ENCODE peak calls at places on chromosomes 11 and 22, in eight cellular contexts. One of them, this sample, is unnamed.

GRCh38 chr11:77401486-77402217 is 72.2 kb downstream of the PAK1 start:
- DNase-seq in endothelial cell of umbilical vein: no peak
- DNase-seq in stomach: no peak
- DNase-seq in HCT116: no peak
- DNase-seq in Peyer's patch: no peak
- DNase-seq in body of pancreas: no peak
- DNase-seq in sigmoid colon: no peak
- DNase-seq in A549: no peak
- DNase-seq in this sample: no peak

GRCh38 chr11:105057432-105057831 is 12.3 kb upstream of the CARD16 start:
- DNase-seq in endothelial cell of umbilical vein: no peak
- DNase-seq in stomach: no peak
- DNase-seq in HCT116: no peak
- DNase-seq in Peyer's patch: no peak
- DNase-seq in body of pancreas: no peak
- DNase-seq in sigmoid colon: no peak
- DNase-seq in A549: no peak
- DNase-seq in this sample: no peak

GRCh38 chr11:123261345-123262106 is 66.5 kb upstream of the CLMP start:
- DNase-seq in endothelial cell of umbilical vein: peak; percentile 68
- DNase-seq in stomach: peak; percentile 84
- DNase-seq in HCT116: peak; percentile 62
- DNase-seq in Peyer's patch: peak; percentile 38
- DNase-seq in body of pancreas: peak; percentile 89
- DNase-seq in sigmoid colon: peak; percentile 91
- DNase-seq in A549: peak; percentile 71
- DNase-seq in this sample: peak; percentile 42

GRCh38 chr22:38753894-38754246 is 1.9 kb downstream of the SUN2 start:
- DNase-seq in endothelial cell of umbilical vein: no peak
- DNase-seq in stomach: no peak
- DNase-seq in HCT116: no peak
- DNase-seq in Peyer's patch: no peak
- DNase-seq in body of pancreas: no peak
- DNase-seq in sigmoid colon: no peak
- DNase-seq in A549: no peak
- DNase-seq in this sample: no peak

GRCh38 chr22:40705918-40706682 is 26.8 kb downstream of the MCHR1 start:
- DNase-seq in endothelial cell of umbilical vein: no peak
- DNase-seq in stomach: no peak
- DNase-seq in HCT116: no peak
- DNase-seq in Peyer's patch: no peak
- DNase-seq in body of pancreas: no peak
- DNase-seq in sigmoid colon: no peak
- DNase-seq in A549: no peak
- DNase-seq in this sample: no peak

GRCh38 chr11:133956650-133957633 is at the start of gene IGSF9B:
- DNase-seq in endothelial cell of umbilical vein: peak; percentile 73
- DNase-seq in stomach: peak; percentile 89
- DNase-seq in HCT116: peak; percentile 67
- DNase-seq in Peyer's patch: peak; percentile 67
- DNase-seq in body of pancreas: peak; percentile 92
- DNase-seq in sigmoid colon: peak; percentile 94
- DNase-seq in A549: peak; percentile 92
- DNase-seq in this sample: peak; percentile 100

GRCh38 chr11:1283906-1284305 is 25.5 kb downstream of the TOLLIP start:
- DNase-seq in endothelial cell of umbilical vein: no peak
- DNase-seq in stomach: no peak
- DNase-seq in HCT116: no peak
- DNase-seq in Peyer's patch: no peak
- DNase-seq in body of pancreas: no peak
- DNase-seq in sigmoid colon: no peak
- DNase-seq in A549: no peak
- DNase-seq in this sample: no peak

GRCh38 chr11:46361283-46362145 is 14.3 kb downstream of the DGKZ start:
- DNase-seq in endothelial cell of umbilical vein: peak; percentile 62
- DNase-seq in stomach: no peak
- DNase-seq in HCT116: no peak
- DNase-seq in Peyer's patch: peak; percentile 62
- DNase-seq in body of pancreas: peak; percentile 55
- DNase-seq in sigmoid colon: peak; percentile 87
- DNase-seq in A549: no peak
- DNase-seq in this sample: peak; percentile 97

GRCh38 chr11:13040969-13041561 is 31.9 kb downstream of the RASSF10 start:
- DNase-seq in endothelial cell of umbilical vein: no peak
- DNase-seq in stomach: no peak
- DNase-seq in HCT116: no peak
- DNase-seq in Peyer's patch: no peak
- DNase-seq in body of pancreas: peak; percentile 38
- DNase-seq in sigmoid colon: no peak
- DNase-seq in A549: no peak
- DNase-seq in this sample: no peak

GRCh38 chr11:87260811-87261210 is 223.1 kb downstream of the TMEM135 start:
- DNase-seq in endothelial cell of umbilical vein: peak; percentile 76
- DNase-seq in stomach: no peak
- DNase-seq in HCT116: no peak
- DNase-seq in Peyer's patch: no peak
- DNase-seq in body of pancreas: no peak
- DNase-seq in sigmoid colon: no peak
- DNase-seq in A549: no peak
- DNase-seq in this sample: no peak

GRCh38 chr22:48919187-48919590 is 908.5 kb downstream of the BRD1 start:
- DNase-seq in endothelial cell of umbilical vein: no peak
- DNase-seq in stomach: peak; percentile 16
- DNase-seq in HCT116: no peak
- DNase-seq in Peyer's patch: no peak
- DNase-seq in body of pancreas: no peak
- DNase-seq in sigmoid colon: peak; percentile 27
- DNase-seq in A549: no peak
- DNase-seq in this sample: no peak

GRCh38 chr22:30304495-30305244 is 15.4 kb upstream of the CASTOR1 start:
- DNase-seq in endothelial cell of umbilical vein: peak; percentile 36
- DNase-seq in stomach: peak; percentile 79
- DNase-seq in HCT116: no peak
- DNase-seq in Peyer's patch: peak; percentile 74
- DNase-seq in body of pancreas: peak; percentile 49
- DNase-seq in sigmoid colon: no peak
- DNase-seq in A549: no peak
- DNase-seq in this sample: no peak

GRCh38 chr11:112085822-112086421 is 634 bp downstream of the TIMM8B start:
- DNase-seq in endothelial cell of umbilical vein: no peak
- DNase-seq in stomach: no peak
- DNase-seq in HCT116: no peak
- DNase-seq in Peyer's patch: peak; percentile 28
- DNase-seq in body of pancreas: peak; percentile 23
- DNase-seq in sigmoid colon: no peak
- DNase-seq in A549: peak; percentile 28
- DNase-seq in this sample: peak; percentile 23

GRCh38 chr11:32722255-32722654 is 72.2 kb downstream of the CCDC73 start:
- DNase-seq in endothelial cell of umbilical vein: no peak
- DNase-seq in stomach: no peak
- DNase-seq in HCT116: no peak
- DNase-seq in Peyer's patch: no peak
- DNase-seq in body of pancreas: no peak
- DNase-seq in sigmoid colon: no peak
- DNase-seq in A549: no peak
- DNase-seq in this sample: no peak

GRCh38 chr11:109853156-109853776 is 239.9 kb upstream of the ZC3H12C start:
- DNase-seq in endothelial cell of umbilical vein: peak; percentile 90
- DNase-seq in stomach: no peak
- DNase-seq in HCT116: peak; percentile 79
- DNase-seq in Peyer's patch: no peak
- DNase-seq in body of pancreas: no peak
- DNase-seq in sigmoid colon: no peak
- DNase-seq in A549: no peak
- DNase-seq in this sample: no peak

GRCh38 chr11:126355324-126355925 is at the start of gene ST3GAL4:
- DNase-seq in endothelial cell of umbilical vein: peak; percentile 73
- DNase-seq in stomach: peak; percentile 65
- DNase-seq in HCT116: no peak
- DNase-seq in Peyer's patch: peak; percentile 33
- DNase-seq in body of pancreas: peak; percentile 78
- DNase-seq in sigmoid colon: peak; percentile 90
- DNase-seq in A549: peak; percentile 74
- DNase-seq in this sample: peak; percentile 87

GRCh38 chr11:17010851-17011420 is 3.3 kb downstream of the PLEKHA7 start:
- DNase-seq in endothelial cell of umbilical vein: no peak
- DNase-seq in stomach: no peak
- DNase-seq in HCT116: no peak
- DNase-seq in Peyer's patch: no peak
- DNase-seq in body of pancreas: no peak
- DNase-seq in sigmoid colon: peak; percentile 54
- DNase-seq in A549: no peak
- DNase-seq in this sample: no peak

GRCh38 chr11:69636512-69636866 is 4.5 kb upstream of the CCND1 start:
- DNase-seq in endothelial cell of umbilical vein: peak; percentile 66
- DNase-seq in stomach: peak; percentile 62
- DNase-seq in HCT116: peak; percentile 80
- DNase-seq in Peyer's patch: no peak
- DNase-seq in body of pancreas: peak; percentile 71
- DNase-seq in sigmoid colon: peak; percentile 82
- DNase-seq in A549: peak; percentile 61
- DNase-seq in this sample: no peak
- TF ChIP-seq POLR2A in endothelial cell of umbilical vein: no peak
- TF ChIP-seq POLR2A in stomach: no peak
- TF ChIP-seq POLR2A in HCT116: no peak
- TF ChIP-seq POLR2A in Peyer's patch: no peak
- TF ChIP-seq POLR2A in body of pancreas: peak; percentile 50
- TF ChIP-seq POLR2A in sigmoid colon: no peak
- TF ChIP-seq POLR2A in A549: no peak
- TF ChIP-seq POLR2A in this sample: no peak

DNA sequence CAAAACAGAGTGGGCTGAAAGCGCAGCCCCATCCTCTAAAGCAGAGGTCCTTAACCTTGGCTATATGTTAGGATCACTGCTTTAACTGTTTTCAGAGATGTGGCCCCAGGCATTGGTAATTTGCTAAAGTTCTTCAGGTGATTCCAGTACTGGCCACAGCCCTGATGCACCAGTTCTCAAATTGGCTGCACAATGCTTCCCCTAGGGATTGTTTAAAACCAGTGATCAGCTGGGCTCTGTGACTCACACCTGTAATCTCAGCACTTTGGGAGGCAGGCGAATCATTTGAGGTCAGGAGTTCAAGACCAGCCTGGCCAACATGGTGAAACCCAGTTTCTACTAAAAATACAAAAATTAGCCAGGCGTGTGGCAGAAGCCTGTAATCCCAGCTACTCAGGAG is 8.4 kb upstream of the IRAG1 start:
- DNase-seq in endothelial cell of umbilical vein: no peak
- DNase-seq in stomach: no peak
- DNase-seq in HCT116: no peak
- DNase-seq in Peyer's patch: no peak
- DNase-seq in body of pancreas: no peak
- DNase-seq in sigmoid colon: no peak
- DNase-seq in A549: no peak
- DNase-seq in this sample: no peak
- TF ChIP-seq POLR2A in endothelial cell of umbilical vein: no peak
- TF ChIP-seq POLR2A in stomach: no peak
- TF ChIP-seq POLR2A in HCT116: no peak
- TF ChIP-seq POLR2A in Peyer's patch: no peak
- TF ChIP-seq POLR2A in body of pancreas: no peak
- TF ChIP-seq POLR2A in sigmoid colon: no peak
- TF ChIP-seq POLR2A in A549: no peak
- TF ChIP-seq POLR2A in this sample: no peak

GRCh38 chr11:59559886-59560285 is 48.5 kb downstream of the OR4D9 start:
- DNase-seq in endothelial cell of umbilical vein: no peak
- DNase-seq in stomach: no peak
- DNase-seq in HCT116: no peak
- DNase-seq in Peyer's patch: no peak
- DNase-seq in body of pancreas: no peak
- DNase-seq in sigmoid colon: no peak
- DNase-seq in A549: no peak
- DNase-seq in this sample: no peak

GRCh38 chr11:59562292-59562691 is 51.0 kb downstream of the OR4D9 start:
- DNase-seq in endothelial cell of umbilical vein: no peak
- DNase-seq in stomach: no peak
- DNase-seq in HCT116: no peak
- DNase-seq in Peyer's patch: no peak
- DNase-seq in body of pancreas: no peak
- DNase-seq in sigmoid colon: no peak
- DNase-seq in A549: no peak
- DNase-seq in this sample: no peak

GRCh38 chr11:59560290-59560701 is 49.0 kb downstream of the OR4D9 start:
- DNase-seq in endothelial cell of umbilical vein: peak; percentile 86
- DNase-seq in stomach: peak; percentile 65
- DNase-seq in HCT116: peak; percentile 85
- DNase-seq in Peyer's patch: peak; percentile 54
- DNase-seq in body of pancreas: peak; percentile 67
- DNase-seq in sigmoid colon: peak; percentile 80
- DNase-seq in A549: no peak
- DNase-seq in this sample: peak; percentile 41

GRCh38 chr11:59557940-59558643 is 46.8 kb downstream of the OR4D9 start:
- DNase-seq in endothelial cell of umbilical vein: no peak
- DNase-seq in stomach: no peak
- DNase-seq in HCT116: no peak
- DNase-seq in Peyer's patch: no peak
- DNase-seq in body of pancreas: no peak
- DNase-seq in sigmoid colon: no peak
- DNase-seq in A549: no peak
- DNase-seq in this sample: no peak

DNA sequence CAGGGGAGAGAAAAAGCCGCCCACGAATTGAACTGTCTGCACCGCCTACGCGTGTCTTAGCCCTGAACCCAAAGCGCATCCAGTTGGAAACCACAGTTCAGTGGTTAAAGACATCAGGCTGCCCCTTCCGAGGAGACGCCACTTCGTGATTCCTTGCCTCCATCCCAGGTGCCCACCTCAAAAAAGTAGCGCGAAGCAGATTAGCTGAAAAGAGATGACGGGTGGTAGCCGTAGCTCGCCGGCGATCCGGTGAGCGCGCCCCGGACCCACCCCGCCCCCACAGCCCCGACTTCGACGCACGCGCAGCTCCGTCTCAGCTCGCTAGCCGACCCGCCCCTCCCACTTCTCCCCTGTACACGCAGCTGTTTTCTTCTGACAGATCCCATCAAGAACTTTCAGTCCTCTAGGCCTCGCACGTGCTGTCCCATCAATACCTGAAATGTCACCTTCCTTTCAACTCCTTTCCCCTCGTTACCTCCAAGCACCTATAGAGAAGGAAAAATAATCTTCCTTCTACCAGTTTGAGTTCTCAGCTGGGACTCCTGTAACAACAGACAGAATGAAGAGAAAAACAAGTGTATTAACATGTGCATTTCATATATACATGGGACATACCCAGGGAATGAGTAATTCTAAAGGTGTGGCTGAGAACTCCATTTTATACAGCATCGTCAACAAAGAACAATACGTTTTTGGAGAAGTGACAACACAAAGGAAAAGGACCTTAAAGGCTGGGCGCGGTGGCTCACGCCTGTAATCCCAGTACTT is 49.5 kb downstream of the OR4D9 start:
- DNase-seq in endothelial cell of umbilical vein: peak; percentile 88
- DNase-seq in stomach: peak; percentile 86
- DNase-seq in HCT116: peak; percentile 83
- DNase-seq in Peyer's patch: peak; percentile 92
- DNase-seq in body of pancreas: peak; percentile 91
- DNase-seq in sigmoid colon: peak; percentile 95
- DNase-seq in A549: peak; percentile 83
- DNase-seq in this sample: peak; percentile 67
- TF ChIP-seq POLR2A in endothelial cell of umbilical vein: no peak
- TF ChIP-seq POLR2A in stomach: no peak
- TF ChIP-seq POLR2A in HCT116: no peak
- TF ChIP-seq POLR2A in Peyer's patch: no peak
- TF ChIP-seq POLR2A in body of pancreas: no peak
- TF ChIP-seq POLR2A in sigmoid colon: no peak
- TF ChIP-seq POLR2A in A549: no peak
- TF ChIP-seq POLR2A in this sample: peak; percentile 9

GRCh38 chr22:41900652-41901312 is 14.1 kb downstream of the SHISA8 start:
- DNase-seq in endothelial cell of umbilical vein: no peak
- DNase-seq in stomach: no peak
- DNase-seq in HCT116: no peak
- DNase-seq in Peyer's patch: no peak
- DNase-seq in body of pancreas: no peak
- DNase-seq in sigmoid colon: no peak
- DNase-seq in A549: no peak
- DNase-seq in this sample: no peak
- TF ChIP-seq POLR2A in endothelial cell of umbilical vein: no peak
- TF ChIP-seq POLR2A in stomach: no peak
- TF ChIP-seq POLR2A in HCT116: no peak
- TF ChIP-seq POLR2A in Peyer's patch: no peak
- TF ChIP-seq POLR2A in body of pancreas: no peak
- TF ChIP-seq POLR2A in sigmoid colon: no peak
- TF ChIP-seq POLR2A in A549: no peak
- TF ChIP-seq POLR2A in this sample: no peak

This sample was measured in GM12891.